ENCODE peak calls at places on chromosomes 3 and 15, in seven cellular contexts. B is A673, S is chondrocyte, W is keratinocyte, R is esophagus muscularis mucosa, H is uterus, T is GM06990. K is an unnamed sample.

GRCh38 chr3:124592658-124593441 is 137.4 kb upstream of the UMPS start:
- DNase-seq in T (peak), R (no peak), H (no peak), W (no peak), S (no peak), B (no peak), K (peak)

GRCh38 chr15:51484781-51485180 is 137.8 kb downstream of the DMXL2 start:
- DNase-seq in W (no peak), B (no peak), R (no peak), T (no peak), H (no peak), S (no peak), K (no peak)

GRCh38 chr15:25173241-25174028 is 218.6 kb downstream of the SNRPN start:
- DNase-seq in H (peak), W (no peak), T (no peak), B (no peak), S (peak), R (no peak), K (no peak)

GRCh38 chr15:82129769-82130168 is 84.0 kb upstream of the MEX3B start:
- DNase-seq in S (no peak), T (no peak), R (no peak), B (no peak), H (no peak), W (no peak), K (no peak)

GRCh38 chr3:64150527-64151238 is 74.6 kb downstream of the PRICKLE2 start:
- DNase-seq in T (no peak), S (peak), W (no peak), R (no peak), B (no peak), H (peak), K (no peak)

GRCh38 chr3:147394168-147394941 is 12.0 kb downstream of the ZIC4 start:
- DNase-seq in T (no peak), S (no peak), B (no peak), R (no peak), W (no peak), H (no peak), K (no peak)

GRCh38 chr3:71629289-71630252 is 46.0 kb upstream of the FOXP1 start:
- DNase-seq in S (no peak), H (no peak), T (no peak), W (no peak), R (no peak), B (no peak), K (no peak)

GRCh38 chr3:128800241-128801187 is 74.5 kb downstream of the RAB7A start:
- DNase-seq in S (no peak), R (no peak), W (no peak), B (no peak), H (no peak), T (no peak), K (no peak)

GRCh38 chr15:41666353-41666920 is 6.2 kb downstream of the MGA start:
- DNase-seq in S (no peak), W (no peak), T (no peak), H (no peak), B (no peak), R (no peak), K (no peak)

GRCh38 chr3:52982839-52983238 is 63.0 kb downstream of the SFMBT1 start:
- DNase-seq in H (no peak), T (no peak), W (no peak), B (no peak), S (no peak), R (no peak), K (no peak)

GRCh38 chr3:195073866-195074860 is 196.8 kb downstream of the XXYLT1 start:
- DNase-seq in H (no peak), T (no peak), W (no peak), B (no peak), S (peak), R (no peak), K (no peak)

GRCh38 chr3:143775401-143775970 is 72.8 kb downstream of the SLC9A9 start:
- DNase-seq in T (no peak), B (peak), W (peak), S (no peak), R (no peak), H (no peak), K (peak)

GRCh38 chr15:92889390-92890113 is 10.6 kb upstream of the CHD2 start:
- DNase-seq in S (no peak), T (no peak), W (no peak), B (no peak), R (no peak), H (no peak), K (no peak)

GRCh38 chr3:134018406-134018805 is 11.3 kb downstream of the SLCO2A1 start:
- DNase-seq in S (no peak), W (no peak), T (no peak), B (no peak), H (no peak), R (no peak), K (no peak)

GRCh38 chr15:58015565-58015964 is 49.9 kb downstream of the ALDH1A2 start:
- DNase-seq in W (no peak), R (no peak), T (no peak), S (no peak), H (no peak), B (no peak), K (no peak)

GRCh38 chr3:119148493-119149180 is 2.7 kb downstream of the TEX55 start:
- DNase-seq in S (no peak), W (no peak), H (no peak), T (no peak), B (no peak), R (no peak), K (no peak)

GRCh38 chr3:128488995-128489859 is 3.8 kb downstream of the GATA2 start:
- DNase-seq in H (peak), B (peak), W (no peak), R (no peak), S (peak), T (no peak), K (no peak)

GRCh38 chr3:138725116-138725515 is 109.6 kb downstream of the PIK3CB start:
- DNase-seq in B (no peak), R (no peak), H (no peak), T (no peak), W (no peak), S (no peak), K (no peak)

GRCh38 chr3:106825962-106826605 is 551.2 kb upstream of the CCDC54 start:
- DNase-seq in R (no peak), T (no peak), W (no peak), B (peak), S (no peak), H (no peak), K (no peak)

GRCh38 chr3:32571192-32571485 is 481 bp upstream of the DYNC1LI1 start:
- DNase-seq in H (no peak), W (no peak), S (peak), R (no peak), B (no peak), T (no peak), K (no peak)

GRCh38 chr3:28980131-28980530 is 300.7 kb upstream of the RBMS3 start:
- DNase-seq in B (no peak), T (no peak), R (no peak), S (no peak), W (no peak), H (no peak), K (no peak)
- TF ChIP-seq CTCF in B (no peak), T (no peak), R (no peak), S (no peak), W (no peak), H (no peak), K (no peak)

DNA sequence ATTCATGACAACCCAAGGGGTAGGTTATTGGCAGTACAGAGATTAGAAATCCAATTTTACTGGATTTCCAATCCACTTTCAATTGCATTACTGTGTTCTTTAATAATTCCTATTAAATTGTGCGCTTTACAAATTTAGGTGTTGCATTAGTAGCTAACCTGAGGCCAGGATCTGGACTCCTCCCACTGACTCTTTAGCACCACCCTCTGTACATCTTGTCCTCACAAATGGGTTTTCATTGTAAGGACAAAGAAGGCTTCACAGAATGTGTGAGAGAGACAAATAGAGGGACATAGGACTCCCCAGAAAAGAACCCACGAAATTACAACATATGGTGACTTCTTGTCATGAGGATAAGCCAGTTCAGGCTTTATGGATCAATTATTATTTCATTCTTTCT is 643.1 kb upstream of the NAALADL2 start:
- DNase-seq in R (no peak), S (no peak), T (no peak), W (no peak), H (no peak), B (no peak), K (no peak)
- TF ChIP-seq CTCF in R (no peak), S (no peak), T (no peak), W (no peak), H (no peak), B (no peak), K (no peak)

GRCh38 chr3:123286308-123287023 is 84.7 kb downstream of the SEC22A start:
- DNase-seq in S (no peak), T (no peak), H (no peak), R (peak), W (no peak), B (peak), K (peak)
- TF ChIP-seq CTCF in S (peak), T (peak), H (peak), R (peak), W (peak), B (peak), K (peak)

GRCh38 chr3:9782777-9783176 is 9.5 kb downstream of the TADA3 start:
- DNase-seq in W (no peak), T (no peak), R (no peak), S (no peak), H (no peak), B (no peak), K (no peak)
- TF ChIP-seq CTCF in W (no peak), T (peak), R (no peak), S (peak), H (no peak), B (peak), K (peak)

GRCh38 chr3:193826126-193826795 is 233.3 kb downstream of the OPA1 start:
- DNase-seq in H (no peak), W (no peak), S (no peak), T (no peak), R (no peak), B (no peak), K (no peak)
- TF ChIP-seq CTCF in H (no peak), W (no peak), S (peak), T (no peak), R (no peak), B (no peak), K (no peak)

GRCh38 chr3:46463120-46463867 is 1.4 kb downstream of the LTF start:
- DNase-seq in W (no peak), H (no peak), R (no peak), T (no peak), S (no peak), B (no peak), K (no peak)

GRCh38 chr3:46460051-46460450 is 4.7 kb downstream of the LTF start:
- DNase-seq in H (no peak), R (no peak), W (no peak), T (no peak), B (no peak), S (no peak), K (no peak)

GRCh38 chr3:46463868-46464241 is 850 bp downstream of the LTF start:
- DNase-seq in S (no peak), H (no peak), W (no peak), R (no peak), T (no peak), B (no peak), K (no peak)

GRCh38 chr3:46464326-46465195 is at the start of gene LTF:
- DNase-seq in T (no peak), H (no peak), R (no peak), B (no peak), S (no peak), W (no peak), K (no peak)

DNA sequence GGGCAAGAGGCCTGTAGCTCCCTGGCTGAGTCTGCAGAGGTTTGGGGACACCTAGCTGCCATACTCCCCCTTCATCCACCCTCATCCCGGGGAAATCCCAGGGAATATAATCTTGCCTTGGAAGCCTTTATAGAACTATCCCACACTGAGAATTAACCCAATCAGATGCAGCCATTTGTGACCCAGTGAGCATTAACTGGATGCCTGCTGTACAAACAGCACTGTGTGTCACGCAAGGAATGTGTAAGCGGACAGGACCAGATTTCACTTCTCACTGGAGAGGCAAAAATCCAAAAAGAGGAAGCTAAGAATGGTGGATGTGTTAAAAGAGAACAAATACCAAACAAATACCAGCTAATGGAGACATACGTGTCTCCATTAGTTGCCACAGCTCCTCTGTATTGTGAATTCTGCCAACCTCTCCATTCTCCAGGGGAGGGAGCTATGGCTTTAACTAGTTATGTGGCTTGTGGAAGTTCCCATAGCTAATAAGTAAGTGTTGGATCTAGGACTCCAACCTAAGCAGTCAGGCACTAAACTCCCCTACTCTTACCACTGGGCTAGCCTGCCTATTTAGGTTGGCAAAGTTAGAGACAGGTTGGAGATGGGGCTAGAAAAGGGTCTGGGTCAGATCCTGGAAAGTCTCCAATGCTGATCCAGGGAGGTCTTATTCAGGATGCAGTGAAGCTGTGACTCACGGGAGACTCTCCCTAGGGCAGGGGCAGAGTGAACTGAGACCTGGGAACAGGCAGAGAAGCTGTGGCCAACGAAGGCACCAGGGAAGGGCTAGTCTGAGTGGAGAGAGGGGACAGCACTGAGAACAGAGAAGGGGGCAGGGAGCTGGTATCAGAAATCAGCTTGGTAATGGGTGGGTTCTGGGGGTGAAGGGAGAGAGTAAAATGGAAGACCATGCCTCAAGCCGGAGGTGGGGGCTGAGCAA is 2.5 kb downstream of the LTF start:
- DNase-seq in B (no peak), H (no peak), T (no peak), W (no peak), S (no peak), R (no peak), K (no peak)
- TF ChIP-seq CTCF in B (no peak), H (no peak), T (no peak), W (no peak), S (peak), R (no peak), K (no peak)

GRCh38 chr3:187974857-187975257 is 179.1 kb upstream of the LPP start:
- DNase-seq in H (no peak), T (no peak), R (no peak), B (peak), W (no peak), S (no peak), K (no peak)
- TF ChIP-seq CTCF in H (no peak), T (peak), R (no peak), B (peak), W (no peak), S (peak), K (peak)

GRCh38 chr3:37603722-37604121 is 258.0 kb upstream of the CTDSPL start:
- DNase-seq in B (no peak), H (no peak), T (no peak), R (no peak), W (no peak), S (no peak), K (no peak)
- TF ChIP-seq CTCF in B (no peak), H (no peak), T (peak), R (no peak), W (no peak), S (no peak), K (no peak)

GRCh38 chr3:42148086-42148842 is 57.1 kb downstream of the TRAK1 start:
- DNase-seq in W (no peak), S (no peak), R (no peak), H (no peak), B (no peak), T (no peak), K (no peak)
- TF ChIP-seq CTCF in W (no peak), S (no peak), R (no peak), H (no peak), B (no peak), T (no peak), K (no peak)

GRCh38 chr15:78837543-78837942 is 26.3 kb upstream of the ADAMTS7 start:
- DNase-seq in B (no peak), T (no peak), W (no peak), H (no peak), S (no peak), R (no peak), K (no peak)
- TF ChIP-seq CTCF in B (no peak), T (no peak), W (no peak), H (no peak), S (no peak), R (no peak), K (no peak)

K was measured in GM10248.